ENCODE peak calls at places on chromosomes 4 and X, in five cellular contexts. W is PC-3, K is breast epithelium, H is IMR-90, J is astrocyte of the spinal cord. C is an unnamed sample.
A peak's percentile ranks its signal among the peaks of the same experiment; 100 is the strongest.

GRCh38 chrX:136162827-136163427 is 15.6 kb downstream of the FHL1 start:
- DNase-seq in W (peak; percentile 82), K (no peak), H (peak; percentile 43), J (peak; percentile 50), C (no peak)

GRCh38 chr4:47786958-47787370 is 50.9 kb downstream of the CORIN start:
- DNase-seq in W (no peak), K (no peak), H (no peak), J (no peak), C (no peak)

GRCh38 chrX:19343085-19343461 is 654 bp upstream of the PDHA1 start:
- DNase-seq in W (no peak), K (no peak), H (no peak), J (no peak), C (no peak)

GRCh38 chr4:118955515-118955914 is 66.9 kb downstream of the SYNPO2 start:
- DNase-seq in W (no peak), K (no peak), H (no peak), J (peak; percentile 72), C (no peak)

GRCh38 chr4:86386201-86386600 is 26.3 kb upstream of the MAPK10 start:
- DNase-seq in W (no peak), K (no peak), H (no peak), J (no peak), C (no peak)

GRCh38 chr4:152594981-152595916 is 59.4 kb upstream of the FBXW7 start:
- DNase-seq in W (peak; percentile 24), K (no peak), H (no peak), J (no peak), C (no peak)

GRCh38 chrX:154059231-154059630 is 38.3 kb downstream of the MECP2 start:
- DNase-seq in W (no peak), K (no peak), H (no peak), J (no peak), C (no peak)

GRCh38 chr4:114312349-114312748 is 286.3 kb upstream of the UGT8 start:
- DNase-seq in W (no peak), K (no peak), H (no peak), J (no peak), C (no peak)

GRCh38 chrX:112636288-112636687 is 43.5 kb downstream of the LHFPL1 start:
- DNase-seq in W (no peak), K (no peak), H (peak; percentile 67), J (peak; percentile 29), C (no peak)

GRCh38 chrX:334331-334891 is 15.8 kb upstream of the GTPBP6 start:
- DNase-seq in W (no peak), K (no peak), H (no peak), J (no peak), C (no peak)

GRCh38 chr4:80165855-80166254 is 31.4 kb upstream of the PRDM8 start:
- DNase-seq in W (no peak), K (no peak), H (no peak), J (no peak), C (no peak)

GRCh38 chrX:10198254-10198653 is 41.5 kb downstream of the CLCN4 start:
- DNase-seq in W (no peak), K (no peak), H (peak; percentile 79), J (no peak), C (no peak)

GRCh38 chrX:49226946-49227345 is 6.2 kb downstream of the CACNA1F start:
- DNase-seq in W (no peak), K (no peak), H (no peak), J (no peak), C (no peak)

GRCh38 chr4:176500894-176501293 is 181.1 kb downstream of the SPCS3 start:
- DNase-seq in W (no peak), K (no peak), H (no peak), J (no peak), C (no peak)

GRCh38 chr4:15920723-15921591 is 17.6 kb downstream of the FGFBP1 start:
- DNase-seq in W (peak; percentile 93), K (no peak), H (peak; percentile 99), J (peak; percentile 97), C (no peak)

GRCh38 chr4:2793578-2793919 is 664 bp downstream of the SH3BP2 start:
- DNase-seq in W (peak; percentile 58), K (peak; percentile 52), H (peak; percentile 57), J (no peak), C (no peak)

GRCh38 chrX:63513825-63514574 is 162.9 kb upstream of the SPIN4 start:
- DNase-seq in W (peak; percentile 2), K (no peak), H (peak; percentile 80), J (peak; percentile 73), C (no peak)

DNA sequence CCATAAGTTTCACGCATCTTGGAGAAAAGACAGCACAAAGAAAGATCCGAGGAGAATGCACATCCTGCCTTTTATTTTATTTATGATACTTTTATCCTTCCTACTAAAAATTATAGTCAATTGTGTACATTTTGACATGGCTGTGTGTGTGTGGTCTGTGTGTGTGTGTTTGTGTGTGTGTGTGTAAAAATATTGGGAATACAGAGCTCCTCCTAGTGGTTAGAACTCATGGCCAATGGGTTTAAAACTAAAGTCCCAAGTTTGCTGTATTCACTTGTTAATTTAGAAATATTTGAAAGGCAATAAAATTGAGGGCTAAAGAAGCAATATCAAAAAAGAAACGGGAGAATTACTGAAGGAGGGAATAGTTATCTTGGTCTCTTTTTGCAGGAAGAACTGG is 47.5 kb downstream of the NKX6-1 start:
- DNase-seq in W (peak; percentile 44), K (no peak), H (no peak), J (peak; percentile 12), C (no peak)
- TF ChIP-seq CTCF in W (peak; percentile 83), K (no peak), H (peak; percentile 30), J (peak; percentile 62), C (peak; percentile 57)

DNA sequence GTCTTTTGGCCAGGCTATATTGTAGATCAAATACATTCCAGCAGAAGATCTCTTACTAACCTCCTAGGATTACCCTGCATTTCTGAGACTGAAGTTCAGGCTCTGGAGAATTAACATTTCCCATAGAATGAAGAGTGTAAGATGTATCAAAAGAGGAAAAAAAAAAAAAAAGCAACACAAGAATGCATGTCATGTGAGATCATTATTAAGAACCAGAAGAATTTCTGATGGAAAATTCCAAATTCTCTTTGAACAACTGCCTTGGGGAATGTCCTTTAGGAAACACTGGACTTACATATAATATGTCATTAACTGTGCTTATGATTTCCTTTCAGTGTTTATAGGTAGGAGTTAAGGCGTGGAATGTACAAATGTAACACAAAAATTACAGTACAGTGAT is 1012.5 kb upstream of the LCORL start:
- DNase-seq in W (no peak), K (no peak), H (no peak), J (no peak), C (no peak)
- TF ChIP-seq CTCF in W (no peak), K (no peak), H (no peak), J (no peak), C (no peak)

DNA sequence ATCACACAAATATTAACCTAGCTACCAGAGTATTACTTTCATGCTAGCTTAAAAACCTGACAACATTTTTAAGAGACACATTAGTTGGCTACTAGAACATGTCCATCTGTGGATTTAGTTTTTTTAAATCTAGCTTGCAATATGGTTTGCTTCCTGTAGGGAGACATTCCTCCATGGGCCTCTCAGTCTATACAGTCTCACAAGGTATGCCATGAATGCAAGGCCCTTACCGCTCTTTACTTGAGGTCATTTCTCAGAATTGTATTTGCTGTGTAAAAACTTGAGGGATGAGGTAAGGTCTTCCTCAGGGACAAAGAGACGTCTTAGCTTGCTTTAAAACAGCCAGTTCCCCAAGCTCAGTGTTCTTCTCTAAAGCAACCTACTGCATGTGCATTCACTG is 26.9 kb downstream of the UBA6 start:
- DNase-seq in W (peak; percentile 15), K (no peak), H (no peak), J (no peak), C (no peak)
- TF ChIP-seq CTCF in W (peak; percentile 12), K (no peak), H (no peak), J (peak; percentile 8), C (no peak)

GRCh38 chr4:112952301-112952700 is 97.2 kb upstream of the ANK2 start:
- DNase-seq in W (no peak), K (no peak), H (no peak), J (no peak), C (no peak)

GRCh38 chr4:112956458-112956857 is 93.0 kb upstream of the ANK2 start:
- DNase-seq in W (no peak), K (no peak), H (no peak), J (no peak), C (no peak)

GRCh38 chr4:112953295-112953694 is 96.2 kb upstream of the ANK2 start:
- DNase-seq in W (no peak), K (no peak), H (no peak), J (no peak), C (no peak)

GRCh38 chr4:112947616-112948015 is 101.8 kb upstream of the ANK2 start:
- DNase-seq in W (no peak), K (no peak), H (no peak), J (no peak), C (no peak)

GRCh38 chr4:112951362-112951962 is 98.0 kb upstream of the ANK2 start:
- DNase-seq in W (peak; percentile 32), K (no peak), H (peak; percentile 10), J (peak; percentile 36), C (no peak)
- TF ChIP-seq CTCF in W (peak; percentile 62), K (no peak), H (peak; percentile 51), J (peak; percentile 55), C (peak; percentile 68)

DNA sequence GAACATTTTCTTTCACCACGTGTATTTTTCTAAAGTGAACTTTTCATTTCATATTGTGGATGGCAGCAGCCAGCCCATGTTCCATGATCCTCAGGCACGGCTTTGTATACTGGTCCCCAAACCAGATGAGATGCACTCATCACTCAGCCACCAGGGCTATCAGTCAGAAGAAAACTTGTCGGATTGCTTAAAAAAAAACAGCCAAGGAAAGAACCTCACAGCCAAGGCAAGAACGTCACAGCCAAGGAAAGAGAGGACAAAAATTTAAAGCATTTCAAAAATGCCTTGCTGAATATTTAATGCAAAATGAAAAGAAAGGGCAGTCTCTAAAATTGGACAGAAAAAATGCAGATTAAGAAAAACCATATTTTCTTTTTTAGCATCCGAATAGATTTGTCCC is 333.3 kb downstream of the PDGFC start:
- DNase-seq in W (no peak), K (no peak), H (peak; percentile 53), J (peak; percentile 57), C (no peak)
- TF ChIP-seq CTCF in W (no peak), K (no peak), H (no peak), J (no peak), C (no peak)

DNA sequence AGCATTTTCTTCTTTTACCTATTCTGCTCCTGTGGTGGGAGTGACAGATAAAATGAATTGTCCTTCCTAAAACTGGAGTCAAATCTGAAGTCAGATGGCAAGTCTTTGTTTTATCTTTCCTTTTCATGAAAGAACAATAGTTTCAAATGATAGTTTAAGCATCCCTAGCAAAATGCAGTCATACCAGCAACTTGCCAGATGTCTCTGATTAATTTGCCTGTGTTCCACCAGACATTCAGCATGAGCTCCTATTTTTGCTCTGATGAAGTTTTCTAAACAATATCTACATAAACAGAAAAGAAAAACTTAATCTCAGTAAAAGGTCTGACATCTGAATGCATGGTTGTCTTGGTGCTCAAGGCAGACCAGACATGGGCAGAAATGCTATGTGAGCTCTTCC is 15.2 kb downstream of the PRKG2 start:
- DNase-seq in W (no peak), K (no peak), H (no peak), J (no peak), C (no peak)
- TF ChIP-seq CTCF in W (no peak), K (no peak), H (no peak), J (no peak), C (no peak)